ENCODE peak calls at places on chromosomes 16 and 17, in four cellular contexts. U is AG09319, O is PC-3, R is heart left ventricle. M is an unnamed sample.
A peak's percentile ranks its signal among the peaks of the same experiment; 100 is the strongest.

GRCh38 chr17:32266389-32267269 is 997 bp downstream of the RHBDL3 start:
- DNase-seq in U (no peak), O (no peak), R (no peak), M (peak; percentile 69)

GRCh38 chr17:27579897-27580321 is 51.1 kb upstream of the LGALS9 start:
- DNase-seq in U (no peak), O (peak; percentile 11), R (peak; percentile 3), M (no peak)

GRCh38 chr16:19746561-19746960 is 28.5 kb downstream of the IQCK start:
- DNase-seq in U (no peak), O (no peak), R (no peak), M (no peak)

GRCh38 chr17:74019860-74020259 is 183.6 kb upstream of the RPL38 start:
- DNase-seq in U (no peak), O (no peak), R (no peak), M (no peak)

GRCh38 chr16:17431904-17432625 is 38.7 kb downstream of the XYLT1 start:
- DNase-seq in U (no peak), O (no peak), R (no peak), M (no peak)

GRCh38 chr16:46733319-46733830 is 14.8 kb downstream of the MYLK3 start:
- DNase-seq in U (no peak), O (no peak), R (no peak), M (no peak)

GRCh38 chr17:34474706-34475105 is 104.7 kb upstream of the TMEM132E start:
- DNase-seq in U (no peak), O (no peak), R (no peak), M (no peak)

GRCh38 chr16:85301171-85301690 is 189.0 kb upstream of the CIBAR2 start:
- DNase-seq in U (no peak), O (no peak), R (no peak), M (no peak)

GRCh38 chr17:55402374-55402773 is 19.3 kb downstream of the MMD start:
- DNase-seq in U (no peak), O (peak; percentile 88), R (no peak), M (no peak)

GRCh38 chr17:19718041-19718612 is 1.7 kb upstream of the SLC47A2 start:
- DNase-seq in U (no peak), O (no peak), R (no peak), M (no peak)

GRCh38 chr17:55451203-55451641 is 29.6 kb upstream of the MMD start:
- DNase-seq in U (no peak), O (peak; percentile 34), R (no peak), M (no peak)

GRCh38 chr17:11047228-11047627 is 193.8 kb upstream of the SHISA6 start:
- DNase-seq in U (no peak), O (no peak), R (no peak), M (no peak)

GRCh38 chr17:76811028-76811427 is 57.2 kb upstream of the MGAT5B start:
- DNase-seq in U (no peak), O (no peak), R (no peak), M (no peak)

GRCh38 chr17:30450125-30451027 is 26.8 kb upstream of the GOSR1 start:
- DNase-seq in U (no peak), O (peak; percentile 53), R (no peak), M (no peak)

GRCh38 chr16:51592535-51592934 is 441.5 kb upstream of the SALL1 start:
- DNase-seq in U (no peak), O (no peak), R (no peak), M (no peak)

GRCh38 chr17:50290074-50290702 is 15.9 kb downstream of the TMEM92 start:
- DNase-seq in U (peak; percentile 96), O (peak; percentile 98), R (peak; percentile 77), M (no peak)

GRCh38 chr16:66902648-66903543 is 15.8 kb downstream of the CDH16 start:
- DNase-seq in U (no peak), O (no peak), R (peak; percentile 90), M (no peak)

GRCh38 chr17:68719431-68719830 is 118.3 kb upstream of the FAM20A start:
- DNase-seq in U (no peak), O (peak; percentile 39), R (no peak), M (no peak)

GRCh38 chr16:12099451-12100123 is 123.1 kb downstream of the SNX29 start:
- DNase-seq in U (no peak), O (no peak), R (no peak), M (no peak)

GRCh38 chr16:19105131-19105530 is 8.6 kb upstream of the ITPRIPL2 start:
- DNase-seq in U (no peak), O (no peak), R (no peak), M (no peak)

GRCh38 chr17:6574689-6575595 is 18.6 kb upstream of the PITPNM3 start:
- DNase-seq in U (no peak), O (no peak), R (peak; percentile 70), M (peak; percentile 74)

GRCh38 chr17:82528484-82529265 is 9.1 kb downstream of the FOXK2 start:
- DNase-seq in U (no peak), O (peak; percentile 93), R (peak; percentile 86), M (no peak)
- TF ChIP-seq CTCF in U (peak; percentile 24), O (peak; percentile 84), R (peak; percentile 59), M (no peak)

GRCh38 chr17:58344791-58345157 is 7.2 kb downstream of the SUPT4H1 start:
- DNase-seq in U (no peak), O (no peak), R (no peak), M (no peak)
- TF ChIP-seq CTCF in U (no peak), O (no peak), R (no peak), M (peak; percentile 56)

DNA sequence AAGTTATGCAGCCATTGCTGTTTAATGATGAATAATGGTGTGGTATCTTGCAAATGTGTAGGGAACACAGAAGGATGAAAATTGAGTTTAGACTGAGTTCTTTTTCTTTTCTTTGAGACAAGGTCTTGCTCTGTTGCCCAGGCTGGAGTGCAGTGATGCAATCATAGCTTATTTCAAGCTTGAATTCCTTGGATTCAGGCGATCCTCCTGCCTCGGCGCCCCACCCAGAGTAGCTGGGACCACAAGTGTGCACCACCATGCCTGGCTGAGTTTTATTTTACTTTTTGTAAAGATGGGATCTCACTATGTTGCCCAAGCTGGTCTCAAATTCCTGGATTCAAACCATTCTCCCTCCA is 74.6 kb upstream of the TBC1D3K start:
- DNase-seq in U (no peak), O (no peak), R (no peak), M (no peak)
- TF ChIP-seq CTCF in U (no peak), O (no peak), R (no peak), M (no peak)

DNA sequence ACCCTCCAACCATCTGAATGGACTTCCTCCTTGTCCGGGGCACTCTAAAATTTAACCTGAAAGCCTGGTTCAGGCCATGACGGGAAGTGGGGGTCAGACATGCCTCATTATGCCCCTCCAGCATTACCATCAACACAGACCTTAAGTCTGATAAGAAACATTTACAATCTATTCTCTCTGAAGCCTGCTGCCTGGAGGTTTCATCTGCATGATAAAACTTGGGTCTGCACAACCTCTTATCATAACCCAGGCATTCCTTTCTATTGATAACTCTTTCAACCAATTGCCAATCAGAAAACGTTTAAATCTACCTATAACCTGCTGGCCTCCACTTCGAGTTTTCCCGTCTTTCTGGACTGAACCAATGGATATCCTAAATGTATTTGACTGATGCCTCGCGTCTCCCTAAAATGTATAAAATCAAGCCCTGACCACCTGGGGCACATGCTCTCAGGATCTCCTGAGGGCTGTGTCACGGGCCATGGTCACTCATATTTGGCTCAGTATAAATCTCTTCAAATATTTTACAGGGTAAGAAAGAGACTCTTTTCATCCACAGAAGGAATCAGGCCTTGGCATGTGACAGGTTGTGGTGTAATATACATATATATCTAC is 45.6 kb downstream of the LYRM1 start:
- DNase-seq in U (no peak), O (no peak), R (no peak), M (no peak)
- TF ChIP-seq CTCF in U (no peak), O (no peak), R (no peak), M (no peak)

GRCh38 chr17:39270923-39271322 is 45.2 kb upstream of the STAC2 start:
- DNase-seq in U (peak; percentile 82), O (peak; percentile 22), R (no peak), M (no peak)
- TF ChIP-seq CTCF in U (peak; percentile 77), O (peak; percentile 50), R (peak; percentile 50), M (no peak)

DNA sequence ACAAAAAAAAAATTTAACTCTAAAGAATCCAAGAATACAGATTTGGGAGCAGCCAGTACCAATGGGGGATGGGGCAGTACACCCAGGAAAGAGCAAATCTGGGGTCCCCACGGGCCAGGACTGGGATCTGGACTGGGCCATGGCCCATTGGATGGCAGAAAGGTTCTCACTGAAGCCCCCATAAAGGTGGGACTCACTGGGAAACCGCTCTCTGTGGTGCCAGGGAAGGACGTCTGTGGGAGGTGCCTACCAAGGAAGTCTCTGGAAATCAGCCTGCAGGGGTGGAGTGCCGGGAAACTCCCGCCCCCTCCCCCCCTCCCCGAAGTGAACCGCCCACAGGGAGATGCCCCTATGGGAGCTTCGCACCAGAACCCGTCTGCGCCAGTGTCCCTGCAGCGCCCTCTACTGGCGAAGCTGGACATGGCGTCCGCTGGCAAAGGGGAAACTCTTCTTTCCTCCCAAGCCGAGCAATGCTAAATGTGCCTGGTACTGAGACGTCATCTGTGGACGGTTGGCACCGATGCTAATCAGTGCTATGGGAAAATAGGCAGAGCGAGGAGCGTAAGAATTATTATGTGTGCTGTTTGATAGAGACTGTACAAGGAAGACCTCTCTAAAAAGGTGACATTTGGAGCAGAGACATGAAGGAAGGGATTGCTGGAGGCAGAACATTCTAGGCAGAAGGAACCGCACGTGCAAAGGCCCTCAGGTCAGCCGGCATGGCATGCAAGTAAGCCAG is 671.1 kb downstream of the WWOX start:
- DNase-seq in U (no peak), O (peak; percentile 5), R (peak; percentile 78), M (peak; percentile 67)
- TF ChIP-seq CTCF in U (peak; percentile 30), O (peak; percentile 25), R (peak; percentile 90), M (peak; percentile 89)

GRCh38 chr17:38762231-38762630 is 9.7 kb downstream of the PSMB3 start:
- DNase-seq in U (no peak), O (no peak), R (no peak), M (no peak)

GRCh38 chr17:38766341-38766740 is 13.8 kb downstream of the PSMB3 start:
- DNase-seq in U (no peak), O (no peak), R (no peak), M (no peak)

DNA sequence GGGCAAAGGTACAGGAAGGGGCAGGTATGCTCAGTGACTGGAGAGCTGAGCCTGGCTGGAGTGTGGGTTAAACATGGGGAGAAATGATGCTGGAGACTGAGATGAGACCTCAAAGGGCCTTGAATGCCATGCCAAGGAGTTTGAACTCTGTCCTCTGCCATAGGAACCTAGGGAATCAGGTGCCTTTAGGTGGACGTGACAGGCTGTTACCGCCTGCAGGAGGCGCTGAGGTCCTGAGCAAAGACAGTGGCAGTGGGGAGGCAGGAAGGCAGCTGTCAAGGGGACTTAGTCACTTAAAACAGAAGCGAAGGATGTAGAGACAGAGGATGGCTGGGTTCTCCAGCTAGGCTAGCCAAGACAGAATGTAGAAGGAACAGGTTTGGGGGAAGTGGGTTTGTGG is 9.1 kb downstream of the PSMB3 start:
- DNase-seq in U (no peak), O (peak; percentile 34), R (no peak), M (no peak)
- TF ChIP-seq CTCF in U (peak; percentile 29), O (peak; percentile 58), R (no peak), M (peak; percentile 19)

DNA sequence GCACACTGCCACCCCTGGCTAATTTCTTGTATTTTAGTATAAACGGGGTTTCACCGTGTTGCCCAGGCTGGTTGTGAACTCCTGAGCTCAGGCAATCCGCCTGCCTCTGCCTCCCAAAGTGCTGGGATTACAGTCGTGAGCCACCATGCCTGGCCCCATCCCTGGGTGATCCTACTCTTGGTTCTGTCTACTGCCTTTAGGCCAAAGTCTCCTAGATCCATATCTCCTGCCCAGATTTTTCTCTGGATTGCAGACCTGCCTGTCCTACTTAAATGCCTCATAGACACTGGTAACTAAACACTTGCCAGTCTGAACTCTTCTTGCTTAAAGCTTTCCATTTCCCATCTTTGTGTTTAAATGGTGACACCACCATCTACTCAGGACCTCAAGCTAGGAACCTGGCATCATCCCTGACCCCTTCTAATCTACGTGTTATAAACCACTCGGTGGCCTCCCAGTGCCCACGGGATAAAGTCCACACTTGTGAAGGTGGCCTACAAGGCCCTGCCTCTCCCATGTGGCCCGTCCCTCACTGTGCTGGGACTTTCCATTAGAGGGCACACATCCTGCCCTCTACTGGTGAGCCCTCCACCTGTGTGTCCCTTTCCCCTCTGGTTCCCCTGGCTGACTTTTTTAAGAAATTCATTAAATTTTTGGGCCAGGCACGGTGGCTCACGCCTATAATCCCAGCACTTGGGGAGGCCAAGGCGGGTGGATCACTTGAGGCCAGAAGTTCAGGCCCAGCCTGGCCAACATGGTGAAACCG is 51.1 kb downstream of the USP43 start:
- DNase-seq in U (no peak), O (no peak), R (no peak), M (no peak)
- TF ChIP-seq CTCF in U (no peak), O (no peak), R (no peak), M (no peak)